ENCODE peak calls at places on chromosome 5, in ten cellular contexts. D is RPMI7951, Z is mucosa of gallbladder, O is endothelial cell, J is G401, B is anterior cingulate cortex, V is transverse colon, W is SIG-M5, Q is SK-MEL-5, I is fibroblast of lung. T is an unnamed sample.

GRCh38 chr5:115170128-115170923 is 618 bp upstream of the TRIM36 start:
- DNase-seq in Q (no peak), O (peak), D (no peak), J (no peak), B (no peak), Z (no peak), I (no peak), W (no peak), V (no peak), T (peak)

GRCh38 chr5:87405472-87406155 is 7.1 kb downstream of the CCNH start:
- DNase-seq in V (no peak), I (peak), Q (no peak), J (no peak), Z (no peak), D (no peak), O (no peak), W (no peak), B (no peak), T (no peak)

GRCh38 chr5:142872795-142873194 is 102.6 kb downstream of the ARHGAP26 start:
- DNase-seq in O (no peak), J (no peak), D (peak), Q (no peak), B (no peak), W (no peak), V (peak), Z (no peak), I (no peak), T (no peak)

GRCh38 chr5:73495772-73496346 is 2.4 kb upstream of the BTF3 start:
- DNase-seq in I (no peak), O (no peak), W (no peak), V (no peak), Q (no peak), Z (peak), D (no peak), B (no peak), J (no peak), T (no peak)

GRCh38 chr5:39780341-39780740 is 355.6 kb upstream of the DAB2 start:
- DNase-seq in B (no peak), Q (no peak), W (no peak), I (peak), O (peak), J (no peak), V (no peak), D (no peak), Z (no peak), T (no peak)

GRCh38 chr5:128844354-128844923 is 120.8 kb upstream of the SLC27A6 start:
- DNase-seq in V (no peak), Q (peak), O (no peak), J (peak), I (peak), B (no peak), W (no peak), Z (no peak), D (peak), T (peak)

GRCh38 chr5:138182808-138183207 is 3.9 kb downstream of the KIF20A start:
- DNase-seq in O (no peak), Z (no peak), I (no peak), Q (no peak), B (no peak), J (no peak), V (no peak), W (no peak), D (no peak), T (no peak)

GRCh38 chr5:167652690-167653089 is 638.8 kb upstream of the WWC1 start:
- DNase-seq in J (no peak), Q (no peak), D (peak), V (no peak), Z (no peak), O (no peak), W (no peak), I (no peak), B (no peak), T (no peak)